ENCODE peak calls at places on chromosomes 6 and 20, in four cellular contexts. V, G, X and S are unnamed samples.

GRCh38 chr6:135088818-135089809 is 34.5 kb upstream of the HBS1L start:
- DNase-seq in V (peak), G (no peak), X (no peak), S (peak)

GRCh38 chr6:5061152-5061551 is 24.0 kb upstream of the PPP1R3G start:
- DNase-seq in V (no peak), G (no peak), X (no peak), S (no peak)

GRCh38 chr6:112562348-112563220 is 215.5 kb downstream of the RFPL4B start:
- DNase-seq in V (no peak), G (no peak), X (peak), S (no peak)

GRCh38 chr6:20056350-20056992 is 155.8 kb downstream of the MBOAT1 start:
- DNase-seq in V (peak), G (no peak), X (no peak), S (peak)

GRCh38 chr6:13113376-13113775 is 215.0 kb downstream of the TBC1D7 start:
- DNase-seq in V (no peak), G (no peak), X (no peak), S (no peak)

GRCh38 chr6:66772785-66773184 is 1065.8 kb upstream of the EYS start:
- DNase-seq in V (no peak), G (no peak), X (no peak), S (no peak)

GRCh38 chr20:22905667-22906066 is 129.4 kb upstream of the SSTR4 start:
- DNase-seq in V (no peak), G (no peak), X (no peak), S (no peak)

GRCh38 chr20:10665791-10666190 is 8.0 kb downstream of the JAG1 start:
- DNase-seq in V (no peak), G (no peak), X (no peak), S (no peak)

GRCh38 chr20:31670371-31671228 is 32.9 kb downstream of the COX4I2 start:
- DNase-seq in V (no peak), G (no peak), X (peak), S (no peak)

GRCh38 chr20:48525400-48525799 is 302.4 kb downstream of the PREX1 start:
- DNase-seq in V (no peak), G (no peak), X (no peak), S (no peak)

GRCh38 chr6:139547082-139547776 is 172.8 kb upstream of the CITED2 start:
- DNase-seq in V (no peak), G (no peak), X (no peak), S (no peak)